ENCODE peak calls at places on chromosome 19, in ten cellular contexts. I, Q, F, S, A, Z, D, X, U and L are unnamed samples. For H3K27me3, the result is how much of the 10 kb centered on the place peaks cover.

GRCh38 chr19:1860133-1860775 is 3.1 kb downstream of the KLF16 start:
- DNase-seq in S (no peak), X (no peak), Q (peak), A (no peak), I (peak), D (peak), F (no peak), Z (peak), U (no peak), L (no peak)

GRCh38 chr19:30896551-30896950 is 452.7 kb downstream of the TSHZ3 start:
- DNase-seq in Q (peak), F (no peak), X (no peak), S (no peak), A (no peak), D (no peak), Z (peak), U (no peak), I (no peak), L (no peak)

GRCh38 chr19:2933490-2933910 is 11.3 kb downstream of the ZNF77 start:
- DNase-seq in Z (no peak), S (no peak), D (no peak), Q (no peak), F (no peak), U (no peak), A (no peak), I (no peak), X (no peak), L (no peak)

GRCh38 chr19:19113040-19113541 is 25.2 kb downstream of the TMEM161A start:
- DNase-seq in A (no peak), Q (peak), I (peak), D (peak), U (no peak), X (no peak), S (no peak), F (peak), Z (peak), L (peak)

GRCh38 chr19:40005670-40006272 is 8.9 kb downstream of the ZNF546 start:
- DNase-seq in U (no peak), Z (no peak), I (no peak), D (no peak), F (no peak), Q (no peak), X (no peak), A (no peak), S (no peak), L (no peak)

GRCh38 chr19:54937926-54938325 is 9.4 kb downstream of the NLRP7 start:
- DNase-seq in Q (no peak), A (no peak), I (no peak), F (no peak), X (no peak), Z (no peak), D (no peak), S (no peak), U (no peak), L (no peak)

GRCh38 chr19:4233282-4233853 is 4.0 kb downstream of the EBI3 start:
- DNase-seq in U (no peak), D (peak), F (no peak), A (no peak), I (peak), S (no peak), Z (peak), Q (peak), X (peak), L (no peak)

GRCh38 chr19:32865326-32865725 is 4.2 kb downstream of the SLC7A9 start:
- DNase-seq in Q (no peak), Z (no peak), D (no peak), A (no peak), I (no peak), S (no peak), U (no peak), F (no peak), X (no peak), L (no peak)

GRCh38 chr19:40528078-40528477 is 48.6 kb upstream of the SHKBP1 start:
- DNase-seq in F (no peak), X (no peak), I (no peak), Q (no peak), S (no peak), U (no peak), Z (no peak), D (no peak), A (no peak), L (no peak)

GRCh38 chr19:18501832-18502231 is 20.0 kb downstream of the ELL start:
- DNase-seq in S (no peak), Z (no peak), A (no peak), D (no peak), Q (no peak), F (no peak), U (no peak), X (peak), I (no peak), L (no peak)

GRCh38 chr19:518292-519231 is 11.3 kb downstream of the TPGS1 start:
- DNase-seq in Q (peak), A (no peak), I (peak), D (peak), F (no peak), X (no peak), U (no peak), S (no peak), Z (peak), L (no peak)

GRCh38 chr19:36215276-36216171 is 618 bp downstream of the ZNF146 start:
- DNase-seq in S (no peak), A (no peak), I (peak), U (no peak), Z (peak), Q (no peak), D (peak), X (no peak), F (no peak), L (no peak)

GRCh38 chr19:32067686-32068085 is 277.7 kb upstream of the ZNF507 start:
- DNase-seq in I (no peak), U (no peak), F (no peak), D (no peak), A (no peak), S (peak), Q (peak), X (no peak), Z (no peak), L (no peak)

GRCh38 chr19:53101518-53101917 is 1.7 kb downstream of the ZNF160 start:
- DNase-seq in X (no peak), D (peak), Q (no peak), U (no peak), I (no peak), F (no peak), S (no peak), Z (no peak), A (no peak), L (no peak)

GRCh38 chr19:40612831-40613668 is 11.9 kb downstream of the LTBP4 start:
- DNase-seq in S (no peak), D (no peak), I (no peak), F (peak), X (peak), A (no peak), Z (peak), Q (peak), U (no peak), L (no peak)

GRCh38 chr19:33558846-33559245 is 37.3 kb upstream of the PEPD start:
- DNase-seq in D (no peak), I (no peak), F (no peak), Q (no peak), Z (no peak), U (no peak), A (peak), S (no peak), X (no peak), L (no peak)

GRCh38 chr19:3968556-3969434 is 2.1 kb downstream of the DAPK3 start:
- DNase-seq in D (peak), U (peak), Q (peak), I (peak), X (peak), S (peak), Z (peak), A (peak), F (peak), L (peak)

GRCh38 chr19:37007587-37008220 is 70.5 kb upstream of the ZNF420 start:
- DNase-seq in Q (no peak), S (peak), A (peak), D (no peak), U (no peak), Z (no peak), F (no peak), I (peak), X (peak), L (peak)

GRCh38 chr19:40274585-40275544 is 10.3 kb downstream of the AKT2 start:
- DNase-seq in S (no peak), I (no peak), Q (no peak), D (no peak), Z (no peak), A (no peak), U (no peak), F (no peak), X (no peak), L (no peak)

GRCh38 chr19:14614099-14614412 is 31.2 kb downstream of the CLEC17A start:
- DNase-seq in Z (no peak), F (no peak), Q (no peak), S (no peak), A (no peak), I (no peak), U (no peak), X (no peak), D (no peak), L (no peak)

GRCh38 chr19:10007811-10008211 is 2.5 kb downstream of the COL5A3 start:
- DNase-seq in D (peak), A (no peak), X (no peak), U (peak), Z (no peak), S (no peak), Q (no peak), I (peak), F (no peak), L (no peak)

GRCh38 chr19:41753936-41754529 is 1.3 kb upstream of the CEACAM6 start:
- DNase-seq in X (peak), F (no peak), U (no peak), S (peak), Z (no peak), I (peak), Q (peak), D (peak), A (no peak), L (no peak)

GRCh38 chr19:18470787-18471186 is 32.9 kb upstream of the ISYNA1 start:
- DNase-seq in U (no peak), X (no peak), A (no peak), F (no peak), S (no peak), Z (no peak), I (no peak), D (no peak), Q (no peak), L (no peak)

GRCh38 chr19:13849991-13850909 is 26.7 kb upstream of the NANOS3 start:
- DNase-seq in Z (peak), S (peak), U (no peak), F (peak), X (peak), A (peak), D (peak), Q (peak), I (peak), L (no peak)

GRCh38 chr19:4449826-4450075 is 7.8 kb downstream of the UBXN6 start:
- DNase-seq in F (no peak), S (no peak), U (no peak), A (no peak), Q (no peak), Z (no peak), I (no peak), D (no peak), X (no peak), L (no peak)

GRCh38 chr19:8988204-8988603 is 22.0 kb downstream of the MUC16 start:
- DNase-seq in Z (no peak), F (peak), X (no peak), I (no peak), S (no peak), D (no peak), Q (peak), A (no peak), U (no peak), L (no peak)

GRCh38 chr19:485583-486236 is 10.6 kb upstream of the MADCAM1 start:
- DNase-seq in U (no peak), A (peak), S (peak), F (peak), X (no peak), Q (peak), D (no peak), I (no peak), Z (no peak), L (no peak)

GRCh38 chr19:32018014-32018413 is 327.4 kb upstream of the ZNF507 start:
- DNase-seq in X (no peak), F (no peak), Q (no peak), I (peak), Z (no peak), U (no peak), S (no peak), A (no peak), D (no peak), L (no peak)

GRCh38 chr19:42078058-42078457 is 2.1 kb downstream of the ZNF574 start:
- DNase-seq in A (no peak), Q (no peak), X (no peak), Z (no peak), U (no peak), F (no peak), S (no peak), D (no peak), I (no peak), L (no peak)

GRCh38 chr19:52270266-52270885 is 989 bp downstream of the ZNF766 start:
- DNase-seq in F (no peak), S (no peak), X (no peak), D (peak), I (no peak), Z (no peak), U (peak), Q (peak), A (no peak), L (no peak)

GRCh38 chr19:54248016-54248601 is 5.5 kb upstream of the LILRA6 start:
- DNase-seq in S (peak), A (no peak), D (peak), I (no peak), U (no peak), Q (peak), Z (no peak), F (no peak), X (no peak), L (no peak)

GRCh38 chr19:14114854-14115253 is 2.7 kb downstream of the PRKACA start:
- DNase-seq in I (no peak), A (no peak), F (peak), Q (peak), D (no peak), S (peak), U (no peak), X (peak), Z (peak), L (no peak)

GRCh38 chr19:30877591-30878230 is 471.5 kb downstream of the TSHZ3 start:
- DNase-seq in F (no peak), X (no peak), U (no peak), Z (no peak), A (no peak), I (no peak), Q (no peak), S (peak), D (no peak), L (no peak)

GRCh38 chr19:9586764-9587163 is 2.5 kb upstream of the ZNF121 start:
- DNase-seq in A (peak), Q (peak), I (peak), S (peak), X (peak), Z (peak), F (peak), D (peak), U (no peak), L (peak)

GRCh38 chr19:3115916-3116602 is 19.8 kb upstream of the GNA15 start:
- DNase-seq in F (no peak), Z (no peak), A (no peak), Q (peak), I (no peak), D (no peak), S (no peak), X (no peak), U (no peak), L (no peak)

GRCh38 chr19:6767357-6768235 is at the start of gene SH2D3A:
- DNase-seq in Q (peak), D (peak), Z (peak), F (peak), A (peak), X (peak), U (no peak), I (peak), S (peak), L (no peak)

GRCh38 chr19:6766357-6767080 is 716 bp downstream of the SH2D3A start:
- DNase-seq in Z (no peak), A (no peak), X (no peak), U (no peak), Q (peak), I (no peak), F (no peak), S (no peak), D (no peak), L (no peak)

GRCh38 chr19:6767081-6767356 is 216 bp downstream of the SH2D3A start:
- DNase-seq in U (no peak), I (no peak), S (no peak), F (peak), D (no peak), Z (no peak), Q (no peak), A (no peak), X (no peak), L (no peak)

GRCh38 chr19:6768236-6768785 is 1.1 kb upstream of the SH2D3A start:
- DNase-seq in Q (no peak), X (no peak), Z (no peak), A (no peak), S (no peak), D (no peak), F (no peak), I (no peak), U (no peak), L (no peak)

GRCh38 chr19:6765738-6766356 is 1.4 kb downstream of the SH2D3A start:
- DNase-seq in I (no peak), S (peak), Z (no peak), X (peak), U (no peak), F (peak), A (peak), Q (peak), D (no peak), L (no peak)
- H3K4me3 ChIP-seq in I (no peak), S (peak), Z (no peak), X (peak), U (no peak), F (peak), A (no peak), Q (peak), D (no peak), L (no peak)

GRCh38 chr19:43465468-43466120 is at the start of gene LYPD3:
- DNase-seq in U (peak), X (peak), D (peak), I (peak), S (no peak), Z (no peak), Q (peak), F (peak), A (peak), L (no peak)
- TF ChIP-seq CTCF in U (no peak), X (no peak), D (no peak), I (no peak), S (no peak), Z (no peak), Q (no peak), F (no peak), A (no peak), L (no peak)

DNA sequence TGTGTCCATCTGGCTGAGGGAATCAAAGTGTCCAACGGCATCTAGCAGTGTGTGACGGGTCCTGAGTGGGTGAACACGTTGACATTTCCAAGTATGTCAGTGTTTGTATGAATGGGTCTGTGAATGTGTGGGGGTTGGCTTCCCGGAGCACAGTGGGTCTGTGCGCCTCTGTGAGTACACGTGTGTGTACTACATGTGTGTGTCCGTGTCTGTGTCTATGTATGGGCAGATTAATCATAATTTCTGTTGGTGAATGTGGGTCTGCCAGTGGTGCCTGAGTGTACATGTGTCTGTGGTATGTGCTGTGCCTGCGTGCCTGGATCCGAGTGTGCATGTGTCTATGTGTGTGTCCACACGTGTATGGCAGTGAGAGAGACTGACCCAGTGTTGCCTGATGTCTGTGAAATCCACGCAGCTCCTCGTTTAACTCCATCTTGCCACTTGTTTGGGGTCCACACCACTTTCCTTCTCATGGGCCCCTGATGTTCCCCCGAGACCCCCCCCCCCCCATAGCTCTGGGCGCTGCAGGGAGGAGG is 5.4 kb downstream of the CCDC8 start:
- DNase-seq in I (no peak), U (no peak), X (no peak), A (no peak), Q (peak), D (no peak), S (no peak), F (no peak), Z (no peak), L (no peak)
- H3K27me3 ChIP-seq in I (under half), U (under half), X (under half), A (under half), Q (under half), D (under half), S (under half), F (half or more), Z (under half), L (under half)

GRCh38 chr19:38251564-38252051 is 4.6 kb downstream of the PPP1R14A start:
- DNase-seq in A (no peak), U (no peak), Q (peak), D (no peak), Z (no peak), I (peak), S (no peak), F (no peak), X (no peak), L (no peak)
- H3K4me3 ChIP-seq in A (peak), U (no peak), Q (no peak), D (no peak), Z (no peak), I (no peak), S (no peak), F (no peak), X (peak), L (no peak)

GRCh38 chr19:49496574-49497008 is 357 bp downstream of the RPS11 start:
- DNase-seq in S (no peak), I (no peak), X (no peak), U (no peak), F (no peak), Q (no peak), A (no peak), D (no peak), Z (no peak), L (no peak)
- TF ChIP-seq CTCF in S (no peak), I (no peak), X (no peak), U (no peak), F (peak), Q (no peak), A (no peak), D (no peak), Z (no peak), L (no peak)

GRCh38 chr19:7733376-7733775 is 1.5 kb upstream of the CLEC4G start:
- DNase-seq in F (no peak), A (no peak), X (no peak), S (no peak), Z (no peak), Q (no peak), U (no peak), I (no peak), D (no peak), L (no peak)
- H3K27me3 ChIP-seq in F (under half), A (under half), X (under half), S (under half), Z (half or more), Q (half or more), U (under half), I (under half), D (under half), L (under half)

DNA sequence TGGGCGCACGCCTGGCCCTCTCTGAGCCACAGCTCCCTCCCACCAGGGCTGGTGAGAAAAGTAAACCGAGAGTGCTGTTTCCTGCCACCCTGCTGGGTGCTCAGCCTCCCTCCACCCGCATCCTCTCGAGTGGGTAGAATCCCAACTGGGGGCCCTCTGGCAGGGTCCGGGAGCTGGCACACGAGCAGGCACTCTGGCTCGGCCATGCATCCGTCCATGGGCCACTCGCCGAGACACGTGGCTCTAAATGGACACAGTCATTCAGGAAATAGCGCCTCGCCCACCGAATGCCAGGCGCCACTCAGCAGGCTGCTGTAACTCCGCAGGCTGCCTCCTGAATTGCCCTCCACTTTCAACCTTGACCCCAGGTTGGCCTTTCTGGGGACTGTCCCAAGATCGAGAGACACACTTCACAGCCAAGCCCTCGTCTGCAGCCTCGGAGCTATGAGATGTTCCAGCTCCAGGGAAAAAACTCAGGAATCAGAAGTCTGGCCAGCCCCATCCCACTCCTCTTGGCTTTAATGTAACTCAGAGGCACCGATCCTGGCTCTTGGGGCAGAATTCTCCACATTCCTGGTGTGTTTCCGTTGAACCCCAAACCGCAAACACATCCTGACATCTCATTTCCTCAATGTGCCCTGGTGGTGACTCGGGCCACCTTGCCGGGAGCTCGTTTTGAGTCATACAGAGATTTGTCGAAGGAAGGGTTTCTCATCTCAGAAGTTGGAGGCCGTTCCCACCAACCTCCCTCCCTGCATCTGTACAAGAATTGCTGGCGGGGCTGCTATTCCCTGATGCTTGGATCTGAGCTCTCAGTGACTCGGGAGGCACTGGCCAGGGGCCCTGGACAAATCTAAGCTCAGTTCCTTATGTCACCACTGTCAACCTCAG is 14.1 kb downstream of the KLF2 start:
- DNase-seq in F (peak), A (no peak), X (no peak), U (peak), Q (peak), S (no peak), I (peak), Z (no peak), D (peak), L (peak)
- H3K4me3 ChIP-seq in F (peak), A (no peak), X (no peak), U (no peak), Q (no peak), S (no peak), I (no peak), Z (no peak), D (no peak), L (no peak)